ENCODE peak calls at places on chromosome 9, in nine cellular contexts. U, T, V, E, Z, K, M, Y and N are unnamed samples.

GRCh38 chr9:119412399-119412798 is 43.2 kb upstream of the BRINP1 start:
- DNase-seq in U (no peak), T (no peak), V (no peak), E (no peak), Z (no peak), K (no peak), M (peak), Y (no peak), N (no peak)

GRCh38 chr9:74555015-74555414 is 57.9 kb downstream of the RORB start:
- DNase-seq in U (no peak), T (no peak), V (no peak), E (no peak), Z (no peak), K (no peak), M (no peak), Y (no peak), N (no peak)

GRCh38 chr9:132201780-132202703 is 40.2 kb downstream of the NTNG2 start:
- DNase-seq in U (no peak), T (no peak), V (no peak), E (no peak), Z (no peak), K (no peak), M (no peak), Y (no peak), N (no peak)

GRCh38 chr9:88651682-88652633 is 117.0 kb downstream of the NXNL2 start:
- DNase-seq in U (peak), T (no peak), V (peak), E (peak), Z (no peak), K (peak), M (peak), Y (peak), N (peak)

GRCh38 chr9:85290019-85290418 is 451.7 kb downstream of the AGTPBP1 start:
- DNase-seq in U (no peak), T (no peak), V (no peak), E (no peak), Z (no peak), K (no peak), M (no peak), Y (no peak), N (no peak)

GRCh38 chr9:126207256-126207655 is 119.4 kb upstream of the MVB12B start:
- DNase-seq in U (no peak), T (no peak), V (no peak), E (no peak), Z (no peak), K (no peak), M (no peak), Y (no peak), N (no peak)

GRCh38 chr9:89502038-89502601 is 4.2 kb upstream of the SEMA4D start:
- DNase-seq in U (no peak), T (no peak), V (no peak), E (no peak), Z (no peak), K (no peak), M (no peak), Y (no peak), N (no peak)

GRCh38 chr9:128921881-128922763 is 1.3 kb downstream of the PHYHD1 start:
- DNase-seq in U (peak), T (no peak), V (peak), E (peak), Z (peak), K (no peak), M (peak), Y (peak), N (peak)

GRCh38 chr9:123525424-123525823 is 169.4 kb downstream of the CRB2 start:
- DNase-seq in U (no peak), T (no peak), V (no peak), E (no peak), Z (no peak), K (no peak), M (no peak), Y (no peak), N (no peak)

GRCh38 chr9:117595650-117596049 is 108.6 kb upstream of the TLR4 start:
- DNase-seq in U (no peak), T (no peak), V (no peak), E (no peak), Z (no peak), K (no peak), M (no peak), Y (no peak), N (no peak)

GRCh38 chr9:120698766-120699165 is 15.5 kb downstream of the MEGF9 start:
- DNase-seq in U (no peak), T (no peak), V (no peak), E (no peak), Z (no peak), K (no peak), M (no peak), Y (no peak), N (no peak)

GRCh38 chr9:104868303-104868686 is 59.7 kb downstream of the ABCA1 start:
- DNase-seq in U (no peak), T (no peak), V (no peak), E (no peak), Z (no peak), K (no peak), M (no peak), Y (no peak), N (peak)

GRCh38 chr9:114431770-114432169 is 44.0 kb upstream of the AKNA start:
- DNase-seq in U (no peak), T (no peak), V (no peak), E (no peak), Z (no peak), K (no peak), M (no peak), Y (no peak), N (no peak)

GRCh38 chr9:121059513-121059912 is 9.4 kb upstream of the C5 start:
- DNase-seq in U (no peak), T (no peak), V (no peak), E (no peak), Z (no peak), K (no peak), M (no peak), Y (no peak), N (no peak)

GRCh38 chr9:130339306-130339705 is 73.7 kb downstream of the HMCN2 start:
- DNase-seq in U (no peak), T (no peak), V (no peak), E (no peak), Z (no peak), K (no peak), M (no peak), Y (no peak), N (no peak)

GRCh38 chr9:30505311-30505710 is 1879.1 kb upstream of the ACO1 start:
- DNase-seq in U (no peak), T (no peak), V (no peak), E (no peak), Z (no peak), K (no peak), M (no peak), Y (no peak), N (no peak)

GRCh38 chr9:13705913-13706312 is 426.4 kb upstream of the MPDZ start:
- DNase-seq in U (no peak), T (no peak), V (peak), E (peak), Z (no peak), K (no peak), M (peak), Y (no peak), N (no peak)

GRCh38 chr9:25678147-25678666 is at the start of gene TUSC1:
- DNase-seq in U (peak), T (no peak), V (peak), E (peak), Z (no peak), K (peak), M (peak), Y (peak), N (peak)

DNA sequence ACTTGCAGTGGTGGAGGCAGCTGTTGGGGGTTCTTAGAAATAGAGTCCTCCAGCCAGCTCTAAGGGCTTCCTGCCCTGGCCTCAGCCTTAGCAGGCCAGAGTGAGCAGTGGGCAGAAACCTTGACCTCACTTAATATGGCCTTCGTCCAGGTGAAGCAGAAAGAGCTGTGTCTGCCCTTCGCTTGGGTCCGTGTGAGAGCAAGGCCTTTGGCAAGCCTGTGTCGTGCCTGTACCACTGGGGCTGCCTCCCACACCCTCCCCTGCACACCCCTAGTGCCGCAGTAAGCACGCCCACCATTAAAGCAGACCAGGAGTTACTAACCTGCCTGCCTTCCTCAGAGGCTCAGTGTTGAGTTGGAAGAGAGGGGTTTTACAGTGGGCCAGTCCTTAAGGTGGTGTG is 13.6 kb downstream of the ARPC5L start:
- DNase-seq in U (no peak), T (no peak), V (no peak), E (no peak), Z (no peak), K (no peak), M (no peak), Y (no peak), N (no peak)
- TF ChIP-seq POLR2A in U (no peak), T (no peak), V (no peak), E (no peak), Z (no peak), K (no peak), M (no peak), Y (no peak), N (no peak)

GRCh38 chr9:133348763-133349573 is 950 bp downstream of the RPL7A start:
- DNase-seq in U (no peak), T (no peak), V (no peak), E (no peak), Z (no peak), K (no peak), M (no peak), Y (no peak), N (no peak)

GRCh38 chr9:133351526-133351907 is 3.5 kb downstream of the RPL7A start:
- DNase-seq in U (no peak), T (no peak), V (no peak), E (no peak), Z (no peak), K (no peak), M (no peak), Y (no peak), N (no peak)

GRCh38 chr9:133351908-133352634 is 4.1 kb downstream of the RPL7A start:
- DNase-seq in U (no peak), T (no peak), V (no peak), E (peak), Z (peak), K (peak), M (no peak), Y (no peak), N (no peak)

GRCh38 chr9:133347985-133348762 is at the start of the genes MED22 and RPL7A:
- DNase-seq in U (peak), T (peak), V (peak), E (peak), Z (peak), K (peak), M (peak), Y (peak), N (peak)

GRCh38 chr9:133349965-133350624 is 2.1 kb downstream of the RPL7A start:
- DNase-seq in U (no peak), T (no peak), V (no peak), E (no peak), Z (no peak), K (no peak), M (no peak), Y (no peak), N (no peak)
- TF ChIP-seq POLR2A in U (no peak), T (no peak), V (no peak), E (no peak), Z (no peak), K (no peak), M (no peak), Y (no peak), N (no peak)

DNA sequence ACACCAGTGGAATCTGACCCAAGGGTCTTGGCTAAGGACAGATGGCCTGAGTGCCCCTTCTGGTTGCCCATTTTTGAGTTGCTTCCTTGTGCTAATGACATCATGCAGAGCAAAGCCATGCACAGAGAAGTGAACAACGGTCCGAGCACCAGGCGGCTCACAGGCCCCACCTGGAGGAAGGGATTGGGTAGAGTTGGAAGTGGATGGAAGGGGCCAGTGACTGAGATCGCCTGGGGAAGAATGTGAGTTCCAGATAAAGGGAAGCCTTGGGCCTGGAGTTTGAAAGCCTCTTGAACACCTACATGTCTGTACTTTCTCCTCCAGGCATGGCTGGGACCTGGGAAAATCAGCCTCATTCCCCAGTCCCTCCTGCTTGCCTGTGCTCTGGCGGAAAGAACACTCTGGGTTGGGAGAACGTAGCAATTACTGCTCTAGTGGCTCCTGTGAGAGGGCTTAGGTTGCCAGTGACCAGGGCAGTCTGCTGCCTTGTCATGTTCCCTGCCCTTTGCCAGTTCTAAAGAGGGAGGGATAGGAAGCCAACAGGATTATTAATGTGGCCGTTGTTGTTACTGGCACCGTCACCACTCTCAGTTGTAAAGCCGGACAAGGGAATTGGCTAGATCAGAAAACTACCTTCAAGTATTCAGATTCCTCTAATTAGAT is 62.5 kb upstream of the PTPN3 start:
- DNase-seq in U (no peak), T (peak), V (no peak), E (no peak), Z (peak), K (no peak), M (peak), Y (no peak), N (peak)
- TF ChIP-seq POLR2A in U (no peak), T (no peak), V (no peak), E (no peak), Z (no peak), K (no peak), M (no peak), Y (no peak), N (no peak)

GRCh38 chr9:135952664-135953206 is 8.4 kb downstream of the UBAC1 start:
- DNase-seq in U (no peak), T (no peak), V (no peak), E (no peak), Z (no peak), K (no peak), M (no peak), Y (no peak), N (no peak)

GRCh38 chr9:135948873-135949665 is 12.1 kb downstream of the UBAC1 start:
- DNase-seq in U (no peak), T (no peak), V (no peak), E (no peak), Z (no peak), K (no peak), M (no peak), Y (no peak), N (no peak)

GRCh38 chr9:135949666-135950134 is 11.5 kb downstream of the UBAC1 start:
- DNase-seq in U (no peak), T (no peak), V (no peak), E (no peak), Z (no peak), K (no peak), M (no peak), Y (no peak), N (no peak)

GRCh38 chr9:135950135-135950682 is 11.0 kb downstream of the UBAC1 start:
- DNase-seq in U (no peak), T (no peak), V (no peak), E (no peak), Z (no peak), K (no peak), M (no peak), Y (no peak), N (no peak)

GRCh38 chr9:135951889-135952663 is 9.1 kb downstream of the UBAC1 start:
- DNase-seq in U (no peak), T (peak), V (no peak), E (peak), Z (no peak), K (no peak), M (no peak), Y (no peak), N (no peak)
- TF ChIP-seq POLR2A in U (no peak), T (no peak), V (no peak), E (no peak), Z (no peak), K (no peak), M (no peak), Y (no peak), N (no peak)

DNA sequence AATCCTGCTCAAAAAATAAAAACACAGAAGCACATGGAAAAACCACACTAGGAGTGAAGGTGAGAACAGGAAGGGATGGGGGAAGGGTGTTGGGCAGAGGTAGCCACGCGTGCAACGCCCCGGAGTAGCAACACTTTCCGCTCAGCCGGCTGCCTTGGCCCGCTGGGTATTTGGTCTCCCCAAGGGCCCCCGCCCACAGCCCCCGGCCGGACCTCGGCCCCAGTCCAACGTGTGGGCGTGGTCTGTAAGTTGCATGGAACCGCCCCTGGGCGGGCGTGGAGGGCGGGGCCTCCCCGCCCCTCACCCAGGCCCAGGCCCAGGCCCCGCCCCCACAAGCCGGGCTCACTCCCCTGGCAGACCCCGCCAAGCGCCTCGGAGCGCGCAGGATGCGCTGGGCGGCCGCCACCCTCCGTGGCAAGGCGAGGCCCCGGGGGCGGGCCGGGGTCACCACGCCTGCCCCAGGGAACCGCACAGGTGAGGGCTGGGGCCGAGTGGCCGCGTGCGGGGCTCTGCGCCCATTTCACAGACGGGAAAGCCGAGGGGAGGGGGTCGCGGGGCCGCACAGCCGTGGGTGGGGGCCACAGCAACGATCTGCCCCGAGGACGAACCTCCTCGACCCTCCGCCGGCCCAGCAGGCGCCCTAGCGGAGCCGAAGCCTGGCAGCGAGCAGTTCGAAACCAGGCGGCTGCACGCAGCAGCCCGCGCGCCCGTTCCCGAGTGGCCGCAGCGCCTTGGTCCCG is at the start of gene SUSD3:
- DNase-seq in U (peak), T (peak), V (peak), E (no peak), Z (peak), K (no peak), M (peak), Y (peak), N (peak)
- TF ChIP-seq POLR2A in U (peak), T (no peak), V (no peak), E (no peak), Z (peak), K (no peak), M (no peak), Y (peak), N (no peak)

GRCh38 chr9:137243626-137244485 is 2.8 kb downstream of the TUBB4B start:
- DNase-seq in U (no peak), T (no peak), V (no peak), E (no peak), Z (no peak), K (no peak), M (no peak), Y (no peak), N (no peak)

GRCh38 chr9:137242329-137243204 is 1.5 kb downstream of the TUBB4B start:
- DNase-seq in U (no peak), T (no peak), V (no peak), E (no peak), Z (no peak), K (no peak), M (no peak), Y (no peak), N (no peak)

GRCh38 chr9:137245450-137246421 is 4.6 kb downstream of the TUBB4B start:
- DNase-seq in U (no peak), T (no peak), V (no peak), E (no peak), Z (no peak), K (no peak), M (no peak), Y (no peak), N (no peak)

GRCh38 chr9:137247135-137247915 is 3.8 kb upstream of the STPG3 start:
- DNase-seq in U (no peak), T (no peak), V (no peak), E (no peak), Z (no peak), K (no peak), M (no peak), Y (peak), N (peak)

DNA sequence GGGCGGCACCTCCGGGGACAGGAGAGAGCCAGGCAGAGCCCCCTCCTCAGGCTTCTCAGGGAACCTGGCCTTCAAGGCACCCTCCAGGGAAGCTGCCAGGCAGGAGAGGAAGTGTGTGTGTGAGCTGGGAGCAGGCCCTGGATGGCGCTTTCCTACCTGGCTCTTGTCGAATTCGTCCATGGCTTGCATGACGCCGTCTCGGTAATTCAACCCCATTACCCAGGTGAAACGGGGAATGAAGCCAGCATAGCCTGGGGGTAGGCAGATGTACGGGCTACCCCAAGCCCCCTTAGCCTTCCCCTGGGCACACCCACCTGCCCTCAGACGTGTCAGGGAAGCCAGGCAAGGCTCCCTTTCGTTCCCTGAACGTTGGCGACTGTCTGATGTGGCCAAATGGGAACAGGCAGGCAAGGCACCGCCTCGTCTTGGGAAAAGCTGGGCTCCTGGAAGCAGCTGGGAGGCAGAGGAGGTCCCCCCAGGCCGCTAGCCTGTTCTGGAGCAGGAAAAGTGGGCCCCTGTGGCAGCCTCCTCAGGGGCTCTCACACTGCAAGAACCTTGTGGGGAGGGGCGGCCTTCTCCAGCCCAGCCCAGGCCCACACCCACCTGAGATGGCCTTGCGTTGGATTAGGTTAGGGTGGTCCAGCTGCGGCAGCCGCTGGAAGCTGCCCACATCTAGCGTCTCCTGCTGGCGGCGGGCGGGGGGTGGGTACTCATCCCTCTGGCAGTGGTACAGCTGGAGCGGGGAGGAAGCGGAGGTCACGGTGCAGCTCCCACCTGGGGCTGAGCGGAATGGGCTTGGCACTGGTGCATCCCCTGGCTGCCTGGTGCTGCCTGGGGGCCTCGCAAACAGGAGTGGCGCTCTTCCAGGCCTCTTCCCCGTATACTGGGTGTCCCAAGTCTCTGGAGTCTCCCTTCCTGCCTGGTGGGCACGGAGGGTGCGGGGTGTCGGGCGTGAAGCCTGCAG is 3.7 kb downstream of the TUBB4B start:
- DNase-seq in U (no peak), T (no peak), V (no peak), E (no peak), Z (no peak), K (no peak), M (no peak), Y (no peak), N (peak)
- TF ChIP-seq POLR2A in U (no peak), T (peak), V (no peak), E (peak), Z (no peak), K (no peak), M (no peak), Y (no peak), N (no peak)

GRCh38 chr9:111484564-111484878 is 338 bp upstream of the ECPAS start:
- DNase-seq in U (no peak), T (no peak), V (no peak), E (peak), Z (no peak), K (no peak), M (no peak), Y (no peak), N (no peak)

GRCh38 chr9:111481885-111482636 is 2.1 kb downstream of the ECPAS start:
- DNase-seq in U (no peak), T (no peak), V (no peak), E (peak), Z (peak), K (no peak), M (no peak), Y (no peak), N (no peak)

GRCh38 chr9:111483862-111484563 is at the start of gene ECPAS:
- DNase-seq in U (peak), T (peak), V (peak), E (peak), Z (peak), K (peak), M (peak), Y (peak), N (peak)

GRCh38 chr9:111483419-111483861 is 743 bp downstream of the ECPAS start:
- DNase-seq in U (no peak), T (no peak), V (no peak), E (no peak), Z (peak), K (no peak), M (no peak), Y (peak), N (no peak)

GRCh38 chr9:111482656-111483418 is 1.3 kb downstream of the ECPAS start:
- DNase-seq in U (peak), T (no peak), V (peak), E (peak), Z (peak), K (peak), M (peak), Y (peak), N (peak)
- TF ChIP-seq POLR2A in U (peak), T (peak), V (peak), E (peak), Z (peak), K (no peak), M (peak), Y (peak), N (peak)